ENCODE peak calls at places on chromosomes 2 and 18, in eight cellular contexts. O, J, B, C, U, N, Y and S are unnamed samples.

GRCh38 chr2:124983595-124983994 is 958.5 kb downstream of the CNTNAP5 start:
- DNase-seq in O (no peak), J (no peak), B (peak), C (no peak), U (peak), N (no peak), Y (no peak), S (no peak)

GRCh38 chr2:20562540-20563225 is 88.2 kb downstream of the HS1BP3 start:
- DNase-seq in O (peak), J (no peak), B (no peak), C (no peak), U (no peak), N (peak), Y (peak), S (no peak)

GRCh38 chr2:38074775-38075435 is 1.0 kb downstream of the CYP1B1 start:
- DNase-seq in O (peak), J (no peak), B (peak), C (no peak), U (no peak), N (no peak), Y (no peak), S (no peak)

GRCh38 chr18:39480494-39481245 is 1915.1 kb upstream of the CELF4 start:
- DNase-seq in O (no peak), J (no peak), B (no peak), C (no peak), U (no peak), N (no peak), Y (no peak), S (no peak)

GRCh38 chr2:2940702-2941655 is 436.6 kb downstream of the EIPR1 start:
- DNase-seq in O (no peak), J (no peak), B (no peak), C (no peak), U (no peak), N (no peak), Y (peak), S (no peak)

GRCh38 chr2:88493481-88493880 is 41.0 kb upstream of the FOXI3 start:
- DNase-seq in O (no peak), J (no peak), B (no peak), C (no peak), U (no peak), N (no peak), Y (no peak), S (no peak)

GRCh38 chr2:149782566-149782965 is 195.0 kb upstream of the MMADHC start:
- DNase-seq in O (no peak), J (no peak), B (no peak), C (no peak), U (no peak), N (no peak), Y (no peak), S (no peak)

GRCh38 chr2:69241039-69241586 is 145.9 kb downstream of the GFPT1 start:
- DNase-seq in O (no peak), J (no peak), B (no peak), C (no peak), U (no peak), N (no peak), Y (no peak), S (no peak)

GRCh38 chr2:214201892-214202291 is 209.0 kb upstream of the VWC2L start:
- DNase-seq in O (no peak), J (no peak), B (no peak), C (no peak), U (no peak), N (no peak), Y (no peak), S (no peak)

GRCh38 chr2:24181849-24182248 is 7.0 kb downstream of the FAM228A start:
- DNase-seq in O (no peak), J (no peak), B (no peak), C (no peak), U (peak), N (no peak), Y (no peak), S (no peak)

GRCh38 chr2:212237350-212238095 is 301.1 kb downstream of the ERBB4 start:
- DNase-seq in O (no peak), J (no peak), B (no peak), C (no peak), U (no peak), N (no peak), Y (no peak), S (no peak)

GRCh38 chr18:567119-567518 is 13.1 kb upstream of the CETN1 start:
- DNase-seq in O (no peak), J (no peak), B (peak), C (no peak), U (no peak), N (no peak), Y (no peak), S (no peak)

GRCh38 chr2:218896501-218897393 is 16.1 kb downstream of the WNT10A start:
- DNase-seq in O (no peak), J (no peak), B (peak), C (no peak), U (peak), N (peak), Y (no peak), S (no peak)

GRCh38 chr2:177298191-177298590 is 33.7 kb upstream of the NFE2L2 start:
- DNase-seq in O (no peak), J (no peak), B (no peak), C (no peak), U (no peak), N (no peak), Y (no peak), S (no peak)

GRCh38 chr2:237358721-237359595 is 55.0 kb downstream of the COL6A3 start:
- DNase-seq in O (no peak), J (no peak), B (no peak), C (no peak), U (no peak), N (no peak), Y (no peak), S (no peak)

GRCh38 chr18:12476955-12477354 is 69.2 kb downstream of the PRELID3A start:
- DNase-seq in O (no peak), J (no peak), B (no peak), C (no peak), U (no peak), N (no peak), Y (no peak), S (no peak)

GRCh38 chr2:48059975-48060374 is 153.7 kb upstream of the FBXO11 start:
- DNase-seq in O (no peak), J (no peak), B (no peak), C (no peak), U (no peak), N (no peak), Y (no peak), S (no peak)

GRCh38 chr2:64750817-64751285 is 97.1 kb upstream of the SERTAD2 start:
- DNase-seq in O (peak), J (peak), B (peak), C (peak), U (peak), N (peak), Y (peak), S (peak)

GRCh38 chr2:156901373-156902031 is 356.0 kb upstream of the GALNT5 start:
- DNase-seq in O (no peak), J (no peak), B (peak), C (no peak), U (no peak), N (no peak), Y (no peak), S (no peak)

GRCh38 chr2:143705108-143705686 is 576.0 kb downstream of the ARHGAP15 start:
- DNase-seq in O (no peak), J (no peak), B (peak), C (no peak), U (no peak), N (no peak), Y (peak), S (no peak)

GRCh38 chr2:235468978-235469694 is 24.7 kb upstream of the AGAP1 start:
- DNase-seq in O (no peak), J (no peak), B (peak), C (peak), U (peak), N (no peak), Y (no peak), S (no peak)

GRCh38 chr2:71380665-71381064 is 49.1 kb downstream of the ZNF638 start:
- DNase-seq in O (no peak), J (no peak), B (peak), C (no peak), U (no peak), N (no peak), Y (no peak), S (no peak)

GRCh38 chr2:212970132-212970531 is 181.3 kb downstream of the IKZF2 start:
- DNase-seq in O (no peak), J (no peak), B (peak), C (no peak), U (peak), N (no peak), Y (no peak), S (no peak)